ENCODE peak calls at places on chromosome 3, in eight cellular contexts. One of them, this sample, is unnamed.

GRCh38 chr3:146131616-146132410 is 29.2 kb downstream of the PLOD2 start:
- DNase-seq in stimulated activated CD4-positive, alpha-beta T cell treated with anti-CD3 and anti-CD28 coated beads, Interleukin-15, amount 100 ng/mL, for 24 hours: no peak
- DNase-seq in glomerular endothelial cell: no peak
- DNase-seq in Panc1: no peak
- DNase-seq in endothelial cell: no peak
- DNase-seq in activated CD4-positive, alpha-beta T cell treated with anti-CD3 and anti-CD28 coated beads, Interleukin-2, amount 50 U/mL, for 48 hours: no peak
- DNase-seq in T-helper 1 cell: no peak
- DNase-seq in Ammon's horn: no peak
- DNase-seq in this sample: no peak

GRCh38 chr3:41888368-41889076 is 73.4 kb downstream of the ULK4 start:
- DNase-seq in Panc1: no peak
- DNase-seq in Ammon's horn: no peak
- DNase-seq in stimulated activated CD4-positive, alpha-beta T cell treated with anti-CD3 and anti-CD28 coated beads, Interleukin-15, amount 100 ng/mL, for 24 hours: no peak
- DNase-seq in glomerular endothelial cell: no peak
- DNase-seq in endothelial cell: no peak
- DNase-seq in activated CD4-positive, alpha-beta T cell treated with anti-CD3 and anti-CD28 coated beads, Interleukin-2, amount 50 U/mL, for 48 hours: no peak
- DNase-seq in T-helper 1 cell: no peak
- DNase-seq in this sample: no peak

GRCh38 chr3:132256984-132257383 is 60.2 kb upstream of the ACP3 start:
- DNase-seq in Panc1: no peak
- DNase-seq in activated CD4-positive, alpha-beta T cell treated with anti-CD3 and anti-CD28 coated beads, Interleukin-2, amount 50 U/mL, for 48 hours: no peak
- DNase-seq in stimulated activated CD4-positive, alpha-beta T cell treated with anti-CD3 and anti-CD28 coated beads, Interleukin-15, amount 100 ng/mL, for 24 hours: no peak
- DNase-seq in T-helper 1 cell: no peak
- DNase-seq in glomerular endothelial cell: peak
- DNase-seq in Ammon's horn: peak
- DNase-seq in endothelial cell: peak
- DNase-seq in this sample: no peak

GRCh38 chr3:55017876-55018275 is 90.0 kb upstream of the LRTM1 start:
- DNase-seq in Ammon's horn: no peak
- DNase-seq in endothelial cell: no peak
- DNase-seq in stimulated activated CD4-positive, alpha-beta T cell treated with anti-CD3 and anti-CD28 coated beads, Interleukin-15, amount 100 ng/mL, for 24 hours: no peak
- DNase-seq in Panc1: no peak
- DNase-seq in glomerular endothelial cell: no peak
- DNase-seq in activated CD4-positive, alpha-beta T cell treated with anti-CD3 and anti-CD28 coated beads, Interleukin-2, amount 50 U/mL, for 48 hours: no peak
- DNase-seq in T-helper 1 cell: no peak
- DNase-seq in this sample: no peak

GRCh38 chr3:132267594-132267993 is 49.6 kb upstream of the ACP3 start:
- DNase-seq in Ammon's horn: no peak
- DNase-seq in endothelial cell: no peak
- DNase-seq in T-helper 1 cell: no peak
- DNase-seq in glomerular endothelial cell: no peak
- DNase-seq in Panc1: no peak
- DNase-seq in stimulated activated CD4-positive, alpha-beta T cell treated with anti-CD3 and anti-CD28 coated beads, Interleukin-15, amount 100 ng/mL, for 24 hours: no peak
- DNase-seq in activated CD4-positive, alpha-beta T cell treated with anti-CD3 and anti-CD28 coated beads, Interleukin-2, amount 50 U/mL, for 48 hours: no peak
- DNase-seq in this sample: no peak

GRCh38 chr3:141476033-141476432 is 10.8 kb upstream of the RASA2 start:
- DNase-seq in Panc1: no peak
- DNase-seq in activated CD4-positive, alpha-beta T cell treated with anti-CD3 and anti-CD28 coated beads, Interleukin-2, amount 50 U/mL, for 48 hours: peak
- DNase-seq in glomerular endothelial cell: no peak
- DNase-seq in Ammon's horn: no peak
- DNase-seq in stimulated activated CD4-positive, alpha-beta T cell treated with anti-CD3 and anti-CD28 coated beads, Interleukin-15, amount 100 ng/mL, for 24 hours: peak
- DNase-seq in T-helper 1 cell: no peak
- DNase-seq in endothelial cell: no peak
- DNase-seq in this sample: peak

GRCh38 chr3:78604328-78604727 is 1163.5 kb downstream of the ROBO1 start:
- DNase-seq in T-helper 1 cell: no peak
- DNase-seq in stimulated activated CD4-positive, alpha-beta T cell treated with anti-CD3 and anti-CD28 coated beads, Interleukin-15, amount 100 ng/mL, for 24 hours: no peak
- DNase-seq in endothelial cell: no peak
- DNase-seq in activated CD4-positive, alpha-beta T cell treated with anti-CD3 and anti-CD28 coated beads, Interleukin-2, amount 50 U/mL, for 48 hours: no peak
- DNase-seq in glomerular endothelial cell: no peak
- DNase-seq in Panc1: no peak
- DNase-seq in Ammon's horn: no peak
- DNase-seq in this sample: no peak

GRCh38 chr3:51400169-51400568 is 9.1 kb downstream of the RBM15B start:
- DNase-seq in endothelial cell: no peak
- DNase-seq in stimulated activated CD4-positive, alpha-beta T cell treated with anti-CD3 and anti-CD28 coated beads, Interleukin-15, amount 100 ng/mL, for 24 hours: no peak
- DNase-seq in activated CD4-positive, alpha-beta T cell treated with anti-CD3 and anti-CD28 coated beads, Interleukin-2, amount 50 U/mL, for 48 hours: no peak
- DNase-seq in T-helper 1 cell: no peak
- DNase-seq in Panc1: no peak
- DNase-seq in Ammon's horn: no peak
- DNase-seq in glomerular endothelial cell: no peak
- DNase-seq in this sample: peak

GRCh38 chr3:49028673-49029562 is at the start of gene IMPDH2:
- DNase-seq in endothelial cell: peak
- DNase-seq in T-helper 1 cell: peak
- DNase-seq in Ammon's horn: peak
- DNase-seq in activated CD4-positive, alpha-beta T cell treated with anti-CD3 and anti-CD28 coated beads, Interleukin-2, amount 50 U/mL, for 48 hours: peak
- DNase-seq in glomerular endothelial cell: peak
- DNase-seq in Panc1: peak
- DNase-seq in stimulated activated CD4-positive, alpha-beta T cell treated with anti-CD3 and anti-CD28 coated beads, Interleukin-15, amount 100 ng/mL, for 24 hours: peak
- DNase-seq in this sample: peak